ENCODE peak calls at places on chromosomes 11 and 22, in nine cellular contexts. One of them, this sample, is unnamed.

GRCh38 chr11:2445107-2445947 is 519 bp downstream of the KCNQ1 start:
- DNase-seq in GM12865: no peak
- DNase-seq in tibial nerve: no peak
- DNase-seq in pancreas: no peak
- DNase-seq in GM12864: no peak
- DNase-seq in GM06990: no peak
- DNase-seq in IMR-90: no peak
- DNase-seq in A549: no peak
- DNase-seq in cardiac fibroblast: no peak
- DNase-seq in this sample: no peak

GRCh38 chr11:102990145-102990544 is 34.6 kb upstream of the MMP13 start:
- DNase-seq in cardiac fibroblast: peak
- DNase-seq in IMR-90: peak
- DNase-seq in pancreas: no peak
- DNase-seq in GM06990: no peak
- DNase-seq in GM12865: no peak
- DNase-seq in A549: no peak
- DNase-seq in tibial nerve: no peak
- DNase-seq in GM12864: no peak
- DNase-seq in this sample: no peak

GRCh38 chr11:73860202-73860601 is 16.4 kb downstream of the COA4 start:
- DNase-seq in GM06990: no peak
- DNase-seq in tibial nerve: no peak
- DNase-seq in GM12864: no peak
- DNase-seq in IMR-90: no peak
- DNase-seq in pancreas: no peak
- DNase-seq in GM12865: no peak
- DNase-seq in A549: no peak
- DNase-seq in cardiac fibroblast: no peak
- DNase-seq in this sample: no peak

GRCh38 chr11:126307706-126308105 is 3.8 kb downstream of the DCPS start:
- DNase-seq in GM12864: no peak
- DNase-seq in GM12865: peak
- DNase-seq in IMR-90: peak
- DNase-seq in A549: peak
- DNase-seq in pancreas: no peak
- DNase-seq in GM06990: no peak
- DNase-seq in tibial nerve: no peak
- DNase-seq in cardiac fibroblast: peak
- DNase-seq in this sample: no peak

GRCh38 chr11:65445604-65446445 is 23.2 kb downstream of the NEAT1 start:
- DNase-seq in GM12864: no peak
- DNase-seq in GM12865: peak
- DNase-seq in tibial nerve: no peak
- DNase-seq in cardiac fibroblast: peak
- DNase-seq in GM06990: peak
- DNase-seq in A549: no peak
- DNase-seq in IMR-90: peak
- DNase-seq in pancreas: peak
- DNase-seq in this sample: no peak

GRCh38 chr11:11817957-11818356 is 23.8 kb upstream of the USP47 start:
- DNase-seq in GM06990: no peak
- DNase-seq in GM12865: no peak
- DNase-seq in IMR-90: no peak
- DNase-seq in cardiac fibroblast: no peak
- DNase-seq in A549: no peak
- DNase-seq in pancreas: no peak
- DNase-seq in GM12864: no peak
- DNase-seq in tibial nerve: no peak
- DNase-seq in this sample: no peak

GRCh38 chr11:113581713-113582112 is 106.5 kb upstream of the DRD2 start:
- DNase-seq in GM12865: no peak
- DNase-seq in A549: no peak
- DNase-seq in IMR-90: no peak
- DNase-seq in GM06990: no peak
- DNase-seq in GM12864: no peak
- DNase-seq in tibial nerve: no peak
- DNase-seq in cardiac fibroblast: no peak
- DNase-seq in pancreas: no peak
- DNase-seq in this sample: no peak

GRCh38 chr22:38107692-38108515 is 2.6 kb downstream of the BAIAP2L2 start:
- DNase-seq in GM12864: no peak
- DNase-seq in pancreas: peak
- DNase-seq in IMR-90: no peak
- DNase-seq in tibial nerve: no peak
- DNase-seq in GM06990: no peak
- DNase-seq in cardiac fibroblast: no peak
- DNase-seq in GM12865: no peak
- DNase-seq in A549: peak
- DNase-seq in this sample: no peak

GRCh38 chr11:36488096-36488495 is 22.0 kb downstream of the TRAF6 start:
- DNase-seq in cardiac fibroblast: no peak
- DNase-seq in GM06990: no peak
- DNase-seq in GM12864: no peak
- DNase-seq in A549: no peak
- DNase-seq in IMR-90: no peak
- DNase-seq in GM12865: peak
- DNase-seq in pancreas: no peak
- DNase-seq in tibial nerve: no peak
- DNase-seq in this sample: no peak

GRCh38 chr11:15258433-15259350 is 144.0 kb downstream of the INSC start:
- DNase-seq in GM06990: no peak
- DNase-seq in GM12865: no peak
- DNase-seq in pancreas: no peak
- DNase-seq in IMR-90: peak
- DNase-seq in A549: peak
- DNase-seq in GM12864: no peak
- DNase-seq in tibial nerve: no peak
- DNase-seq in cardiac fibroblast: peak
- DNase-seq in this sample: no peak

GRCh38 chr22:30875481-30876215 is 92.9 kb downstream of the MORC2 start:
- DNase-seq in GM12865: no peak
- DNase-seq in GM06990: no peak
- DNase-seq in tibial nerve: no peak
- DNase-seq in IMR-90: no peak
- DNase-seq in GM12864: no peak
- DNase-seq in pancreas: peak
- DNase-seq in cardiac fibroblast: no peak
- DNase-seq in A549: no peak
- DNase-seq in this sample: no peak

GRCh38 chr11:61627831-61628753 is 47.2 kb upstream of the SYT7 start:
- DNase-seq in pancreas: peak
- DNase-seq in A549: peak
- DNase-seq in tibial nerve: peak
- DNase-seq in cardiac fibroblast: peak
- DNase-seq in IMR-90: peak
- DNase-seq in GM12865: peak
- DNase-seq in GM12864: no peak
- DNase-seq in GM06990: no peak
- DNase-seq in this sample: peak

GRCh38 chr11:71456831-71457230 is 3.8 kb downstream of the NADSYN1 start:
- DNase-seq in IMR-90: no peak
- DNase-seq in A549: no peak
- DNase-seq in GM12865: no peak
- DNase-seq in GM06990: no peak
- DNase-seq in pancreas: no peak
- DNase-seq in GM12864: no peak
- DNase-seq in cardiac fibroblast: no peak
- DNase-seq in tibial nerve: no peak
- DNase-seq in this sample: no peak
- TF ChIP-seq CTCF in IMR-90: no peak
- TF ChIP-seq CTCF in A549: no peak
- TF ChIP-seq CTCF in GM12865: no peak
- TF ChIP-seq CTCF in GM06990: no peak
- TF ChIP-seq CTCF in pancreas: no peak
- TF ChIP-seq CTCF in GM12864: no peak
- TF ChIP-seq CTCF in cardiac fibroblast: no peak
- TF ChIP-seq CTCF in tibial nerve: no peak
- TF ChIP-seq CTCF in this sample: no peak

GRCh38 chr22:29780220-29780619 is 13.1 kb downstream of the UQCR10 start:
- DNase-seq in GM12865: no peak
- DNase-seq in tibial nerve: no peak
- DNase-seq in cardiac fibroblast: peak
- DNase-seq in A549: no peak
- DNase-seq in IMR-90: no peak
- DNase-seq in pancreas: no peak
- DNase-seq in GM06990: no peak
- DNase-seq in GM12864: no peak
- DNase-seq in this sample: no peak

GRCh38 chr22:29786026-29786425 is 18.9 kb downstream of the UQCR10 start:
- DNase-seq in A549: no peak
- DNase-seq in GM12864: no peak
- DNase-seq in cardiac fibroblast: no peak
- DNase-seq in IMR-90: no peak
- DNase-seq in GM12865: no peak
- DNase-seq in GM06990: no peak
- DNase-seq in pancreas: no peak
- DNase-seq in tibial nerve: no peak
- DNase-seq in this sample: no peak

GRCh38 chr22:29782061-29782845 is 15.1 kb downstream of the UQCR10 start:
- DNase-seq in GM12865: no peak
- DNase-seq in pancreas: peak
- DNase-seq in A549: no peak
- DNase-seq in tibial nerve: no peak
- DNase-seq in GM06990: no peak
- DNase-seq in cardiac fibroblast: peak
- DNase-seq in GM12864: no peak
- DNase-seq in IMR-90: peak
- DNase-seq in this sample: no peak

GRCh38 chr22:29784451-29785361 is 17.5 kb downstream of the UQCR10 start:
- DNase-seq in GM12864: no peak
- DNase-seq in A549: no peak
- DNase-seq in IMR-90: peak
- DNase-seq in cardiac fibroblast: peak
- DNase-seq in GM06990: no peak
- DNase-seq in pancreas: peak
- DNase-seq in tibial nerve: no peak
- DNase-seq in GM12865: no peak
- DNase-seq in this sample: no peak

GRCh38 chr22:29780781-29781676 is 13.9 kb downstream of the UQCR10 start:
- DNase-seq in A549: no peak
- DNase-seq in cardiac fibroblast: peak
- DNase-seq in GM12864: no peak
- DNase-seq in GM06990: no peak
- DNase-seq in pancreas: no peak
- DNase-seq in IMR-90: peak
- DNase-seq in GM12865: no peak
- DNase-seq in tibial nerve: no peak
- DNase-seq in this sample: no peak
- TF ChIP-seq CTCF in A549: no peak
- TF ChIP-seq CTCF in cardiac fibroblast: no peak
- TF ChIP-seq CTCF in GM12864: no peak
- TF ChIP-seq CTCF in GM06990: no peak
- TF ChIP-seq CTCF in pancreas: no peak
- TF ChIP-seq CTCF in IMR-90: no peak
- TF ChIP-seq CTCF in GM12865: no peak
- TF ChIP-seq CTCF in tibial nerve: no peak
- TF ChIP-seq CTCF in this sample: no peak

GRCh38 chr11:132060546-132060945 is 690.1 kb downstream of the NTM start:
- DNase-seq in GM12865: no peak
- DNase-seq in GM06990: no peak
- DNase-seq in IMR-90: peak
- DNase-seq in cardiac fibroblast: no peak
- DNase-seq in GM12864: no peak
- DNase-seq in pancreas: no peak
- DNase-seq in A549: no peak
- DNase-seq in tibial nerve: no peak
- DNase-seq in this sample: no peak
- TF ChIP-seq CTCF in GM12865: no peak
- TF ChIP-seq CTCF in GM06990: no peak
- TF ChIP-seq CTCF in IMR-90: no peak
- TF ChIP-seq CTCF in cardiac fibroblast: no peak
- TF ChIP-seq CTCF in GM12864: no peak
- TF ChIP-seq CTCF in pancreas: no peak
- TF ChIP-seq CTCF in A549: no peak
- TF ChIP-seq CTCF in tibial nerve: no peak
- TF ChIP-seq CTCF in this sample: no peak

GRCh38 chr11:19442554-19442910 is 201.8 kb upstream of the E2F8 start:
- DNase-seq in IMR-90: no peak
- DNase-seq in tibial nerve: no peak
- DNase-seq in GM06990: no peak
- DNase-seq in GM12864: no peak
- DNase-seq in A549: no peak
- DNase-seq in pancreas: no peak
- DNase-seq in GM12865: no peak
- DNase-seq in cardiac fibroblast: no peak
- DNase-seq in this sample: no peak

GRCh38 chr11:19445771-19446170 is 205.0 kb upstream of the E2F8 start:
- DNase-seq in IMR-90: no peak
- DNase-seq in cardiac fibroblast: no peak
- DNase-seq in GM12864: no peak
- DNase-seq in GM12865: no peak
- DNase-seq in tibial nerve: no peak
- DNase-seq in pancreas: no peak
- DNase-seq in A549: no peak
- DNase-seq in GM06990: no peak
- DNase-seq in this sample: no peak

GRCh38 chr11:19444231-19444630 is 203.5 kb upstream of the E2F8 start:
- DNase-seq in GM12864: no peak
- DNase-seq in IMR-90: peak
- DNase-seq in GM06990: no peak
- DNase-seq in A549: no peak
- DNase-seq in cardiac fibroblast: peak
- DNase-seq in tibial nerve: peak
- DNase-seq in pancreas: no peak
- DNase-seq in GM12865: no peak
- DNase-seq in this sample: no peak

GRCh38 chr11:19441288-19441687 is 200.5 kb upstream of the E2F8 start:
- DNase-seq in pancreas: no peak
- DNase-seq in cardiac fibroblast: no peak
- DNase-seq in GM12865: no peak
- DNase-seq in GM06990: no peak
- DNase-seq in IMR-90: no peak
- DNase-seq in tibial nerve: no peak
- DNase-seq in GM12864: no peak
- DNase-seq in A549: no peak
- DNase-seq in this sample: no peak

DNA sequence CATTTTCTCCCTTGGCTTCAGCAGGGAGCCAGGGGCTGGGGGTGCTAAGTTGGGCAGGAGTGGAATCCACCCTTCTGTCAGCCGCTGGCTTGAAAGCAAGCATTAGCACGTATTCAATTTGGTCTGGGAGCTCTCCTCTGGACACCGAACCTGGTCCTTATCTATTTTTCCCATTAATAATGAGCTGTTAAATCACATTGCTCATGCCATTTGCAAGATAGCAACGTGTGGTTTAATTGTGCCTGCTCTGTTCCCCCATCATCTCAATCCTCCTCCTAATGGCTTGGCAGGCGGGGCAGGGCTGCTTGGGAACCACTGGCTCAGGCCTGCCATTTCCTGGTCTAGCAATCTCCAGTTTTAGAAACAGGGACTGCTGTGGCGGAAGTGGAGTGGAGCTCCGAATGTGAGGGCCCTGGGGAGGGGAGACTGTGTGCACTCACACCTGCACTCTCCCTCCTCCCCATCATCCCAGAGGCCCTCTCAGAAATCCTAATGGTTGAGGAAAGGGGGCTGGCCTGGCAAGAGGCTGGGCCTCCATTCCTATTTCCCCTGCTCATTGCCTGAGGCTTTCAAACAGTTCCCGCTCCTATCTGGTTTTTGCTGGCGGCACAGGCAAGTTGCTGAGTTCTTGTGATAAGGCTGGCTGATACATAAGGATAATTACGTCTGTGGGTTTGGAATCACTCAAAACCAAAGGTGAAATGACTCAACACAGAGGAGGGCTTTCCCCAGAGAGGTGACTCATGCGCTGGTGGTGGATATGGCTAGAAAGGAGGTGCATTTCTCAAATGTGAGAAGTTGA is 201.2 kb upstream of the E2F8 start:
- DNase-seq in GM12864: peak
- DNase-seq in GM06990: peak
- DNase-seq in IMR-90: peak
- DNase-seq in tibial nerve: peak
- DNase-seq in GM12865: peak
- DNase-seq in A549: peak
- DNase-seq in cardiac fibroblast: peak
- DNase-seq in pancreas: peak
- DNase-seq in this sample: no peak
- TF ChIP-seq CTCF in GM12864: no peak
- TF ChIP-seq CTCF in GM06990: no peak
- TF ChIP-seq CTCF in IMR-90: no peak
- TF ChIP-seq CTCF in tibial nerve: no peak
- TF ChIP-seq CTCF in GM12865: no peak
- TF ChIP-seq CTCF in A549: no peak
- TF ChIP-seq CTCF in cardiac fibroblast: no peak
- TF ChIP-seq CTCF in pancreas: no peak
- TF ChIP-seq CTCF in this sample: no peak

This sample was measured in natural killer cell.